ENCODE peak calls at places on chromosome 12, in ten cellular contexts. One of them, this sample, is unnamed.

GRCh38 chr12:86186449-86186848 is 69.7 kb downstream of the MGAT4C start:
- DNase-seq in progenitor cell of endocrine pancreas: no peak
- DNase-seq in A549: peak
- DNase-seq in colonic mucosa: no peak
- DNase-seq in GM10248: no peak
- DNase-seq in cardiac fibroblast: no peak
- DNase-seq in right atrium auricular region: no peak
- DNase-seq in AG04450: no peak
- DNase-seq in stomach: no peak
- DNase-seq in RWPE2: no peak
- DNase-seq in this sample: no peak

GRCh38 chr12:23813206-23813605 is 136.3 kb downstream of the SOX5 start:
- DNase-seq in GM10248: no peak
- DNase-seq in stomach: no peak
- DNase-seq in RWPE2: no peak
- DNase-seq in AG04450: no peak
- DNase-seq in progenitor cell of endocrine pancreas: no peak
- DNase-seq in cardiac fibroblast: no peak
- DNase-seq in A549: no peak
- DNase-seq in right atrium auricular region: no peak
- DNase-seq in colonic mucosa: no peak
- DNase-seq in this sample: no peak

GRCh38 chr12:52074006-52074405 is 4.2 kb downstream of the ATG101 start:
- DNase-seq in A549: no peak
- DNase-seq in progenitor cell of endocrine pancreas: no peak
- DNase-seq in cardiac fibroblast: peak
- DNase-seq in RWPE2: no peak
- DNase-seq in stomach: peak
- DNase-seq in AG04450: no peak
- DNase-seq in right atrium auricular region: no peak
- DNase-seq in colonic mucosa: no peak
- DNase-seq in GM10248: no peak
- DNase-seq in this sample: no peak

GRCh38 chr12:84038241-84038640 is 874.4 kb downstream of the SLC6A15 start:
- DNase-seq in progenitor cell of endocrine pancreas: peak
- DNase-seq in A549: no peak
- DNase-seq in stomach: no peak
- DNase-seq in AG04450: no peak
- DNase-seq in RWPE2: no peak
- DNase-seq in cardiac fibroblast: no peak
- DNase-seq in colonic mucosa: no peak
- DNase-seq in right atrium auricular region: no peak
- DNase-seq in GM10248: no peak
- DNase-seq in this sample: no peak

GRCh38 chr12:130619378-130619970 is 96.6 kb downstream of the RIMBP2 start:
- DNase-seq in progenitor cell of endocrine pancreas: no peak
- DNase-seq in GM10248: no peak
- DNase-seq in colonic mucosa: no peak
- DNase-seq in RWPE2: no peak
- DNase-seq in stomach: no peak
- DNase-seq in cardiac fibroblast: no peak
- DNase-seq in right atrium auricular region: no peak
- DNase-seq in AG04450: no peak
- DNase-seq in A549: no peak
- DNase-seq in this sample: no peak

GRCh38 chr12:131487379-131488129 is 223.3 kb upstream of the SFSWAP start:
- DNase-seq in RWPE2: no peak
- DNase-seq in cardiac fibroblast: no peak
- DNase-seq in progenitor cell of endocrine pancreas: no peak
- DNase-seq in stomach: no peak
- DNase-seq in AG04450: no peak
- DNase-seq in colonic mucosa: no peak
- DNase-seq in right atrium auricular region: no peak
- DNase-seq in GM10248: no peak
- DNase-seq in A549: peak
- DNase-seq in this sample: no peak

GRCh38 chr12:114407034-114407420 is 1.1 kb upstream of the TBX5 start:
- DNase-seq in A549: no peak
- DNase-seq in colonic mucosa: no peak
- DNase-seq in progenitor cell of endocrine pancreas: no peak
- DNase-seq in right atrium auricular region: no peak
- DNase-seq in AG04450: no peak
- DNase-seq in GM10248: no peak
- DNase-seq in RWPE2: no peak
- DNase-seq in cardiac fibroblast: no peak
- DNase-seq in stomach: no peak
- DNase-seq in this sample: no peak

GRCh38 chr12:116123511-116124258 is 153.8 kb downstream of the MED13L start:
- DNase-seq in A549: peak
- DNase-seq in stomach: no peak
- DNase-seq in GM10248: peak
- DNase-seq in cardiac fibroblast: peak
- DNase-seq in RWPE2: no peak
- DNase-seq in progenitor cell of endocrine pancreas: no peak
- DNase-seq in colonic mucosa: no peak
- DNase-seq in AG04450: no peak
- DNase-seq in right atrium auricular region: no peak
- DNase-seq in this sample: no peak

GRCh38 chr12:45725631-45726593 is 3.6 kb upstream of the ARID2 start:
- DNase-seq in right atrium auricular region: no peak
- DNase-seq in AG04450: no peak
- DNase-seq in cardiac fibroblast: peak
- DNase-seq in progenitor cell of endocrine pancreas: no peak
- DNase-seq in A549: peak
- DNase-seq in colonic mucosa: peak
- DNase-seq in stomach: no peak
- DNase-seq in RWPE2: no peak
- DNase-seq in GM10248: peak
- DNase-seq in this sample: no peak

GRCh38 chr12:3225796-3226180 is 148.6 kb downstream of the TSPAN9 start:
- DNase-seq in progenitor cell of endocrine pancreas: no peak
- DNase-seq in colonic mucosa: no peak
- DNase-seq in RWPE2: no peak
- DNase-seq in right atrium auricular region: no peak
- DNase-seq in cardiac fibroblast: peak
- DNase-seq in AG04450: no peak
- DNase-seq in A549: no peak
- DNase-seq in stomach: no peak
- DNase-seq in GM10248: no peak
- DNase-seq in this sample: no peak

GRCh38 chr12:98228619-98229538 is 286.5 kb upstream of the TMPO start:
- DNase-seq in A549: no peak
- DNase-seq in GM10248: no peak
- DNase-seq in colonic mucosa: no peak
- DNase-seq in RWPE2: no peak
- DNase-seq in progenitor cell of endocrine pancreas: no peak
- DNase-seq in right atrium auricular region: no peak
- DNase-seq in AG04450: no peak
- DNase-seq in cardiac fibroblast: no peak
- DNase-seq in stomach: no peak
- DNase-seq in this sample: no peak

GRCh38 chr12:57864382-57864781 is 17.9 kb upstream of the CTDSP2 start:
- DNase-seq in stomach: no peak
- DNase-seq in right atrium auricular region: no peak
- DNase-seq in progenitor cell of endocrine pancreas: no peak
- DNase-seq in A549: no peak
- DNase-seq in AG04450: no peak
- DNase-seq in GM10248: no peak
- DNase-seq in RWPE2: no peak
- DNase-seq in colonic mucosa: peak
- DNase-seq in cardiac fibroblast: peak
- DNase-seq in this sample: no peak

GRCh38 chr12:25051583-25052190 is 102.8 kb upstream of the BCAT1 start:
- DNase-seq in cardiac fibroblast: no peak
- DNase-seq in A549: no peak
- DNase-seq in progenitor cell of endocrine pancreas: no peak
- DNase-seq in stomach: no peak
- DNase-seq in RWPE2: no peak
- DNase-seq in AG04450: no peak
- DNase-seq in right atrium auricular region: no peak
- DNase-seq in GM10248: peak
- DNase-seq in colonic mucosa: no peak
- DNase-seq in this sample: no peak

GRCh38 chr12:84397279-84397678 is 515.3 kb downstream of the SLC6A15 start:
- DNase-seq in progenitor cell of endocrine pancreas: no peak
- DNase-seq in colonic mucosa: no peak
- DNase-seq in GM10248: no peak
- DNase-seq in right atrium auricular region: no peak
- DNase-seq in cardiac fibroblast: peak
- DNase-seq in stomach: no peak
- DNase-seq in RWPE2: no peak
- DNase-seq in AG04450: no peak
- DNase-seq in A549: no peak
- DNase-seq in this sample: no peak

GRCh38 chr12:45615268-45615667 is 114.2 kb upstream of the ARID2 start:
- DNase-seq in cardiac fibroblast: peak
- DNase-seq in GM10248: no peak
- DNase-seq in RWPE2: no peak
- DNase-seq in stomach: no peak
- DNase-seq in A549: peak
- DNase-seq in AG04450: peak
- DNase-seq in progenitor cell of endocrine pancreas: no peak
- DNase-seq in right atrium auricular region: no peak
- DNase-seq in colonic mucosa: no peak
- DNase-seq in this sample: peak

DNA sequence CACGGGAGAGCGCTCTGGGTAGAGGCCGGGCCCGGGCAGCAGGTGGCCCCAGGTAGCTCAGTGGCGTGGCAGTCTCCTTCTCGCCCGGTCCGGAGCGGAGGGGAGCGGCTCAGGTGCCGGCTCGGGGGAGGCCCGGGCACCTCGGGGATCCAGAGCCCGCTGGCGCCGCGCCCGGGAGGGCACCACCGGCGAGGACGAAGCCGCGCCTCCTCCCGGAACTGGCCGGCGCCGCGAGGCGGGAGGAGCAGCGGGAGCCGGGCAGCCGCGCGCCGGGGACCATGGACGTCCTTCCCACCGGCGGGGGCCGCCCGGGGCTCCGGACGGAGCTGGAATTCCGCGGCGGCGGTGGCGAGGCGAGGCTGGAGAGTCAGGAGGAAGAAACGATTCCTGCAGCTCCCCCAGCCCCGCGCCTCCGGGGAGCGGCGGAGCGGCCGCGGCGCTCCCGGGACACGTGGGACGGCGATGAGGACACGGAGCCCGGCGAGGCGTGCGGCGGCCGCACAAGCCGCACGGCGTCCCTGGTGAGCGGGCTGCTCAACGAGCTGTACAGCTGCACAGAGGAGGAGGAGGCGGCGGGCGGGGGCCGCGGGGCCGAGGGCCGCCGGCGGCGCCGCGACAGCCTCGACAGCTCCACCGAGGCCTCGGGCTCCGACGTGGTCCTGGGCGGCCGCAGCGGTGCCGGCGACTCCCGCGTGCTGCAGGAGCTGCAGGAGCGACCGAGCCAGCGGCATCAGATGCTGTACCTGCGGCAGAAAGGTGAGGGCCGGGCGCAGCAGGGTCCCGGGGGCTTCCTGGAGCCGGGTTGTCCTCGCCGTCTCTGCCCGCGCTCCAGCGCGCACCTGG is 21.5 kb upstream of the GNS start:
- DNase-seq in RWPE2: peak
- DNase-seq in A549: peak
- DNase-seq in AG04450: no peak
- DNase-seq in stomach: peak
- DNase-seq in progenitor cell of endocrine pancreas: peak
- DNase-seq in colonic mucosa: peak
- DNase-seq in cardiac fibroblast: no peak
- DNase-seq in GM10248: peak
- DNase-seq in right atrium auricular region: no peak
- DNase-seq in this sample: no peak
- TF ChIP-seq CTCF in RWPE2: peak
- TF ChIP-seq CTCF in A549: no peak
- TF ChIP-seq CTCF in AG04450: no peak
- TF ChIP-seq CTCF in stomach: no peak
- TF ChIP-seq CTCF in progenitor cell of endocrine pancreas: peak
- TF ChIP-seq CTCF in colonic mucosa: no peak
- TF ChIP-seq CTCF in cardiac fibroblast: no peak
- TF ChIP-seq CTCF in GM10248: no peak
- TF ChIP-seq CTCF in right atrium auricular region: peak
- TF ChIP-seq CTCF in this sample: no peak

GRCh38 chr12:22709292-22709691 is 84.3 kb downstream of the ETNK1 start:
- DNase-seq in RWPE2: no peak
- DNase-seq in GM10248: peak
- DNase-seq in progenitor cell of endocrine pancreas: no peak
- DNase-seq in stomach: no peak
- DNase-seq in AG04450: no peak
- DNase-seq in A549: peak
- DNase-seq in cardiac fibroblast: peak
- DNase-seq in right atrium auricular region: no peak
- DNase-seq in colonic mucosa: no peak
- DNase-seq in this sample: no peak
- TF ChIP-seq CTCF in RWPE2: peak
- TF ChIP-seq CTCF in GM10248: no peak
- TF ChIP-seq CTCF in progenitor cell of endocrine pancreas: peak
- TF ChIP-seq CTCF in stomach: peak
- TF ChIP-seq CTCF in AG04450: peak
- TF ChIP-seq CTCF in A549: peak
- TF ChIP-seq CTCF in cardiac fibroblast: peak
- TF ChIP-seq CTCF in right atrium auricular region: peak
- TF ChIP-seq CTCF in colonic mucosa: no peak
- TF ChIP-seq CTCF in this sample: peak

DNA sequence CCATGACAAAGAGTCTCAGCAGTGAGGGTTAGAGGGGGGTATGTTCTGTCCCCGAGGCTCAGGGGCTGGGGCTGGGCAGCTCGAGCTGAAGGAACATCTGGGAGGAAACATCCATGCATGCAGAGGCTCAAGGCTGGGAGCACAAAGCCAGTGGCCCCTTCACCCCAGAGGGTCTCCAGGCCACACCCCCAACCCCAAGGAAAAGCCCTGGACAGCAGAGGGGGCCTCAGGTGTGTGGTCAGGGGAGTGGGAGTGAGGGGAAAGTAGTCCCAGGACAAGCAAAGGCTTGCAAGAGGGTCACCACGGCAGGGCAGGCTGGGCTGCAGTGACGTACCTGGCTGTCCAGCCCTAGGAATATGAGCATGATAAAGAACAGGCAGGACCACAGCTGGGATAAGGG is 17.5 kb downstream of the SLC6A12 start:
- DNase-seq in stomach: no peak
- DNase-seq in RWPE2: no peak
- DNase-seq in progenitor cell of endocrine pancreas: no peak
- DNase-seq in AG04450: no peak
- DNase-seq in GM10248: no peak
- DNase-seq in A549: no peak
- DNase-seq in right atrium auricular region: no peak
- DNase-seq in cardiac fibroblast: no peak
- DNase-seq in colonic mucosa: no peak
- DNase-seq in this sample: no peak
- TF ChIP-seq CTCF in stomach: no peak
- TF ChIP-seq CTCF in RWPE2: no peak
- TF ChIP-seq CTCF in progenitor cell of endocrine pancreas: no peak
- TF ChIP-seq CTCF in AG04450: no peak
- TF ChIP-seq CTCF in GM10248: no peak
- TF ChIP-seq CTCF in A549: no peak
- TF ChIP-seq CTCF in right atrium auricular region: no peak
- TF ChIP-seq CTCF in cardiac fibroblast: no peak
- TF ChIP-seq CTCF in colonic mucosa: no peak
- TF ChIP-seq CTCF in this sample: no peak

DNA sequence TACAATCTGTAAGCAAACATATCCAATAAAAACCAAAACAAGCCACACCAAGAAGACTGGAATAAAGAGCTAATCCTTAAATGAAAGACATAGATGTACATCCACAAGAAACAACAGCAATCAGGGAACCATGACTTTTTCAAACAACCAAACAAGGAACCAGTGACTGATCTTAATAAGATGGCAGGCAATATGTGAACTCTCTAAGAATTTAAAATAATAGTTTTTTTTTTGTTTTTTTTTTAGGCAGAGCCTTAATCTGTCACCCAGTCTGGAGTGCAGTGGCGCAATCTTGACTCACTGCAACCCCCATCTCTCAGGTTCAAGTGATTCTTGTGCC is 52.9 kb upstream of the CAPRIN2 start:
- DNase-seq in A549: no peak
- DNase-seq in cardiac fibroblast: no peak
- DNase-seq in AG04450: no peak
- DNase-seq in GM10248: no peak
- DNase-seq in stomach: no peak
- DNase-seq in progenitor cell of endocrine pancreas: no peak
- DNase-seq in right atrium auricular region: no peak
- DNase-seq in colonic mucosa: no peak
- DNase-seq in RWPE2: no peak
- DNase-seq in this sample: no peak
- TF ChIP-seq CTCF in A549: no peak
- TF ChIP-seq CTCF in cardiac fibroblast: no peak
- TF ChIP-seq CTCF in AG04450: no peak
- TF ChIP-seq CTCF in GM10248: no peak
- TF ChIP-seq CTCF in stomach: no peak
- TF ChIP-seq CTCF in progenitor cell of endocrine pancreas: peak
- TF ChIP-seq CTCF in right atrium auricular region: peak
- TF ChIP-seq CTCF in colonic mucosa: no peak
- TF ChIP-seq CTCF in RWPE2: peak
- TF ChIP-seq CTCF in this sample: no peak